ENCODE peak calls at places on chromosome 5, in eight cellular contexts. V is WTC11, F is ovary, T is PC-3, I is D721Med, N is IMR-90, J is coronary artery, D is tibial nerve. P is an unnamed sample.

GRCh38 chr5:34738381-34738780 is 82.3 kb downstream of the RAI14 start:
- DNase-seq in V (no peak), F (no peak), T (no peak), I (no peak), N (no peak), J (no peak), D (no peak), P (no peak)

GRCh38 chr5:148957591-148958202 is 105.2 kb downstream of the SH3TC2 start:
- DNase-seq in V (peak; percentile 74), F (no peak), T (peak; percentile 86), I (no peak), N (peak; percentile 43), J (no peak), D (no peak), P (peak; percentile 61)

GRCh38 chr5:35956429-35956828 is 18.0 kb upstream of the CAPSL start:
- DNase-seq in V (no peak), F (no peak), T (peak; percentile 96), I (no peak), N (no peak), J (no peak), D (no peak), P (no peak)

GRCh38 chr5:99814311-99815063 is 720.7 kb upstream of the FAM174A start:
- DNase-seq in V (no peak), F (no peak), T (peak; percentile 48), I (no peak), N (no peak), J (no peak), D (no peak), P (no peak)

GRCh38 chr5:149667084-149667826 is 62.9 kb upstream of the PPARGC1B start:
- DNase-seq in V (peak; percentile 44), F (no peak), T (peak; percentile 79), I (no peak), N (peak; percentile 7), J (no peak), D (no peak), P (no peak)

GRCh38 chr5:113652161-113652560 is 138.7 kb downstream of the YTHDC2 start:
- DNase-seq in V (no peak), F (no peak), T (no peak), I (no peak), N (no peak), J (no peak), D (no peak), P (no peak)

GRCh38 chr5:59069438-59070079 is 486.7 kb downstream of the RAB3C start:
- DNase-seq in V (no peak), F (no peak), T (peak; percentile 76), I (no peak), N (peak; percentile 98), J (no peak), D (no peak), P (no peak)

GRCh38 chr5:31096238-31096865 is 97.1 kb upstream of the CDH6 start:
- DNase-seq in V (no peak), F (no peak), T (peak; percentile 48), I (no peak), N (peak; percentile 91), J (no peak), D (no peak), P (no peak)

GRCh38 chr5:63111891-63112290 is 533.3 kb downstream of the LRRC70 start:
- DNase-seq in V (no peak), F (no peak), T (no peak), I (no peak), N (no peak), J (no peak), D (no peak), P (no peak)

GRCh38 chr5:107477492-107477891 is 193.2 kb downstream of the EFNA5 start:
- DNase-seq in V (no peak), F (no peak), T (peak; percentile 28), I (no peak), N (no peak), J (no peak), D (no peak), P (no peak)

GRCh38 chr5:83924891-83925290 is 204.2 kb upstream of the HAPLN1 start:
- DNase-seq in V (no peak), F (no peak), T (peak; percentile 7), I (no peak), N (peak; percentile 80), J (no peak), D (no peak), P (no peak)

GRCh38 chr5:112684737-112685136 is 52.9 kb upstream of the APC start:
- DNase-seq in V (no peak), F (no peak), T (no peak), I (no peak), N (peak; percentile 74), J (no peak), D (no peak), P (no peak)

GRCh38 chr5:143086851-143087637 is 316.4 kb downstream of the NR3C1 start:
- DNase-seq in V (no peak), F (no peak), T (peak; percentile 82), I (no peak), N (peak; percentile 44), J (no peak), D (no peak), P (no peak)

GRCh38 chr5:180294401-180294800 is 2.5 kb upstream of the MAPK9 start:
- DNase-seq in V (no peak), F (no peak), T (no peak), I (no peak), N (no peak), J (no peak), D (no peak), P (no peak)

GRCh38 chr5:173010547-173011464 is 27.2 kb downstream of the ATP6V0E1 start:
- DNase-seq in V (peak; percentile 58), F (no peak), T (no peak), I (no peak), N (peak; percentile 32), J (peak; percentile 70), D (no peak), P (no peak)

GRCh38 chr5:109588281-109589035 is 101.3 kb upstream of the MAN2A1 start:
- DNase-seq in V (no peak), F (no peak), T (no peak), I (no peak), N (no peak), J (no peak), D (no peak), P (no peak)

GRCh38 chr5:15844253-15844652 is 335.3 kb downstream of the MARCHF11 start:
- DNase-seq in V (no peak), F (no peak), T (no peak), I (no peak), N (no peak), J (no peak), D (no peak), P (no peak)

GRCh38 chr5:177365845-177366527 is 8.3 kb downstream of the RGS14 start:
- DNase-seq in V (no peak), F (no peak), T (no peak), I (no peak), N (no peak), J (no peak), D (no peak), P (peak; percentile 62)

GRCh38 chr5:97575322-97575721 is 392.3 kb upstream of the RIOK2 start:
- DNase-seq in V (no peak), F (no peak), T (no peak), I (no peak), N (no peak), J (no peak), D (no peak), P (no peak)

GRCh38 chr5:55146543-55147151 is 13.3 kb upstream of the GPX8 start:
- DNase-seq in V (peak; percentile 92), F (peak; percentile 36), T (peak; percentile 83), I (no peak), N (peak; percentile 82), J (no peak), D (peak; percentile 56), P (peak; percentile 83)
- TF ChIP-seq CTCF in V (peak; percentile 80), F (peak; percentile 53), T (peak; percentile 76), I (peak; percentile 89), N (peak; percentile 98), J (peak; percentile 86), D (peak; percentile 81), P (peak; percentile 84)

GRCh38 chr5:92889140-92889539 is 691.9 kb downstream of the NR2F1-AS1 start:
- DNase-seq in V (no peak), F (no peak), T (no peak), I (no peak), N (no peak), J (no peak), D (no peak), P (no peak)

GRCh38 chr5:92884464-92884863 is 696.6 kb downstream of the NR2F1-AS1 start:
- DNase-seq in V (no peak), F (no peak), T (no peak), I (no peak), N (no peak), J (no peak), D (no peak), P (no peak)

GRCh38 chr5:92886751-92887150 is 694.3 kb downstream of the NR2F1-AS1 start:
- DNase-seq in V (no peak), F (no peak), T (no peak), I (no peak), N (no peak), J (no peak), D (no peak), P (no peak)

GRCh38 chr5:92887254-92887653 is 693.8 kb downstream of the NR2F1-AS1 start:
- DNase-seq in V (no peak), F (no peak), T (no peak), I (no peak), N (no peak), J (no peak), D (no peak), P (no peak)

GRCh38 chr5:92885950-92886349 is 695.1 kb downstream of the NR2F1-AS1 start:
- DNase-seq in V (peak; percentile 60), F (peak; percentile 25), T (no peak), I (no peak), N (no peak), J (no peak), D (no peak), P (peak; percentile 48)
- TF ChIP-seq CTCF in V (peak; percentile 24), F (no peak), T (peak; percentile 44), I (no peak), N (no peak), J (no peak), D (no peak), P (no peak)

DNA sequence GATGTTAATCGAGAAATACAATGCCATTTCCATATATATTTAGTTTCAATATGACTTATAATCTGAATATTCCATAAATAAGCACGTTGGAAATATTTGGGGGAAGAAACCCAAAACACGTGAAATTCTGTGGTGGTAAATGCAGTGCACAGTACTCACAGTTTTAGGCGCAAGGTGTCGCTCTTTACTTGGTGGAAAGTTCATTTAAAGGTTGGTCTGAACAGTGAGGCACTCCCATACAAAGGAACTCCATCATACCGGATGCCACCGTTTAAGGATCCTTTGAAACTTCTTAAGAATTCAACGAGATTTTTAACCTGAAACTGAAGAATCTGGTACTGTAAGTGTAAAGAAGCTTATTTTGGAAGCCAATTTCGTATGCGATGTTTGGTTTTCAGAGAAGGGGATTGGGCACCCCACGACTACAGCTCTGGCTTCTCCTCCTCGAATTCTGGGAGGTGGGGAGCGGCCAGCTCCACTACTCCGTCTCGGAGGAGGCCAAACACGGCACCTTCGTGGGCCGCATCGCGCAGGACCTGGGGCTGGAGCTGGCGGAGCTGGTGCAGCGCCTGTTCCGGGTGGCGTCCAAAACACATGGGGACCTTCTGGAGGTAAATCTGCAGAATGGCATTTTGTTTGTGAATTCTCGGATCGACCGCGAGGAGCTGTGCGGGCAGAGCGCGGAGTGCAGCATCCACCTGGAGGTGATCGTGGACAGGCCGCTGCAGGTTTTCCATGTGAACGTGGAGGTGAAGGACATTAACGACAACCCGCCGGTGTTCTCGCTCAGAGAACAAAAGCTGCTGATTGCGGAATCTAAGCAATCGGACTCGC is at the start of gene PCDHA11:
- DNase-seq in V (no peak), F (no peak), T (no peak), I (no peak), N (no peak), J (no peak), D (no peak), P (no peak)
- TF ChIP-seq CTCF in V (no peak), F (no peak), T (peak; percentile 25), I (no peak), N (no peak), J (no peak), D (no peak), P (no peak)

GRCh38 chr5:141343242-141343952 is at the start of gene PCDHGA3:
- DNase-seq in V (no peak), F (no peak), T (no peak), I (no peak), N (peak; percentile 71), J (no peak), D (no peak), P (no peak)
- TF ChIP-seq CTCF in V (peak; percentile 45), F (no peak), T (no peak), I (no peak), N (peak; percentile 57), J (no peak), D (no peak), P (no peak)